ENCODE peak calls at places on chromosomes 13 and 19, in five cellular contexts. S is ovary, O is NT2/D1, B is mammary epithelial cell, A is PC-3. E is an unnamed sample.

GRCh38 chr19:18814063-18814462 is 17.7 kb upstream of the UPF1 start:
- DNase-seq in S (peak; percentile 52), O (no peak), B (no peak), A (no peak), E (no peak)

GRCh38 chr13:73913043-73913740 is 221.0 kb downstream of the KLF12 start:
- DNase-seq in S (no peak), O (no peak), B (peak; percentile 46), A (no peak), E (no peak)

GRCh38 chr13:34507630-34508029 is 434.4 kb upstream of the NBEA start:
- DNase-seq in S (no peak), O (no peak), B (no peak), A (peak; percentile 13), E (no peak)

GRCh38 chr13:40204246-40204645 is 462.2 kb downstream of the FOXO1 start:
- DNase-seq in S (no peak), O (no peak), B (no peak), A (no peak), E (no peak)

GRCh38 chr13:95267662-95268369 is 33.4 kb downstream of the ABCC4 start:
- DNase-seq in S (no peak), O (no peak), B (peak; percentile 64), A (peak; percentile 56), E (peak; percentile 73)

GRCh38 chr13:35733832-35734231 is 257.3 kb upstream of the MAB21L1 start:
- DNase-seq in S (no peak), O (no peak), B (no peak), A (no peak), E (no peak)

GRCh38 chr13:79898996-79899395 is 418.0 kb downstream of the NDFIP2 start:
- DNase-seq in S (no peak), O (no peak), B (peak; percentile 34), A (no peak), E (no peak)

GRCh38 chr13:100483836-100484381 is 104.7 kb downstream of the GGACT start:
- DNase-seq in S (no peak), O (no peak), B (no peak), A (no peak), E (no peak)

GRCh38 chr19:50964266-50964665 is 5.1 kb downstream of the KLK6 start:
- DNase-seq in S (no peak), O (no peak), B (no peak), A (no peak), E (no peak)

GRCh38 chr13:59409651-59410200 is 754.0 kb downstream of the DIAPH3 start:
- DNase-seq in S (no peak), O (peak; percentile 84), B (no peak), A (no peak), E (no peak)

GRCh38 chr19:7734220-7735203 is 2.6 kb upstream of the CLEC4G start:
- DNase-seq in S (no peak), O (no peak), B (no peak), A (no peak), E (no peak)

GRCh38 chr19:46195104-46195503 is 34.4 kb upstream of the IGFL1 start:
- DNase-seq in S (no peak), O (no peak), B (no peak), A (no peak), E (no peak)

GRCh38 chr19:29380581-29380980 is 145.2 kb upstream of the VSTM2B start:
- DNase-seq in S (no peak), O (no peak), B (no peak), A (no peak), E (no peak)

GRCh38 chr13:37443538-37443937 is 155.0 kb downstream of the POSTN start:
- DNase-seq in S (no peak), O (no peak), B (peak; percentile 87), A (no peak), E (no peak)

GRCh38 chr19:28401739-28402138 is 811.2 kb downstream of the UQCRFS1 start:
- DNase-seq in S (no peak), O (no peak), B (no peak), A (no peak), E (no peak)

GRCh38 chr19:13382633-13382938 is 123.7 kb downstream of the CACNA1A start:
- DNase-seq in S (no peak), O (no peak), B (no peak), A (no peak), E (no peak)

GRCh38 chr13:42709276-42709675 is 72.1 kb upstream of the FAM216B start:
- DNase-seq in S (no peak), O (no peak), B (no peak), A (peak; percentile 25), E (no peak)

GRCh38 chr13:74767031-74767430 is 632.8 kb upstream of the KLF12 start:
- DNase-seq in S (no peak), O (no peak), B (peak; percentile 63), A (peak; percentile 47), E (no peak)

GRCh38 chr13:33624740-33625139 is 193.2 kb upstream of the RFC3 start:
- DNase-seq in S (no peak), O (no peak), B (no peak), A (no peak), E (no peak)

GRCh38 chr13:19085876-19086275 is 95.7 kb downstream of the TUBA3C start:
- DNase-seq in S (no peak), O (no peak), B (no peak), A (no peak), E (no peak)

GRCh38 chr19:6062274-6062673 is 48.0 kb downstream of the RFX2 start:
- DNase-seq in S (peak; percentile 66), O (no peak), B (no peak), A (no peak), E (no peak)

GRCh38 chr19:50658438-50659317 is 9.4 kb downstream of the C19orf81 start:
- DNase-seq in S (peak; percentile 30), O (peak; percentile 83), B (peak; percentile 35), A (peak; percentile 92), E (no peak)

GRCh38 chr19:49502866-49503581 is 6.8 kb downstream of the RPS11 start:
- DNase-seq in S (peak; percentile 69), O (no peak), B (peak; percentile 48), A (peak; percentile 83), E (no peak)

DNA sequence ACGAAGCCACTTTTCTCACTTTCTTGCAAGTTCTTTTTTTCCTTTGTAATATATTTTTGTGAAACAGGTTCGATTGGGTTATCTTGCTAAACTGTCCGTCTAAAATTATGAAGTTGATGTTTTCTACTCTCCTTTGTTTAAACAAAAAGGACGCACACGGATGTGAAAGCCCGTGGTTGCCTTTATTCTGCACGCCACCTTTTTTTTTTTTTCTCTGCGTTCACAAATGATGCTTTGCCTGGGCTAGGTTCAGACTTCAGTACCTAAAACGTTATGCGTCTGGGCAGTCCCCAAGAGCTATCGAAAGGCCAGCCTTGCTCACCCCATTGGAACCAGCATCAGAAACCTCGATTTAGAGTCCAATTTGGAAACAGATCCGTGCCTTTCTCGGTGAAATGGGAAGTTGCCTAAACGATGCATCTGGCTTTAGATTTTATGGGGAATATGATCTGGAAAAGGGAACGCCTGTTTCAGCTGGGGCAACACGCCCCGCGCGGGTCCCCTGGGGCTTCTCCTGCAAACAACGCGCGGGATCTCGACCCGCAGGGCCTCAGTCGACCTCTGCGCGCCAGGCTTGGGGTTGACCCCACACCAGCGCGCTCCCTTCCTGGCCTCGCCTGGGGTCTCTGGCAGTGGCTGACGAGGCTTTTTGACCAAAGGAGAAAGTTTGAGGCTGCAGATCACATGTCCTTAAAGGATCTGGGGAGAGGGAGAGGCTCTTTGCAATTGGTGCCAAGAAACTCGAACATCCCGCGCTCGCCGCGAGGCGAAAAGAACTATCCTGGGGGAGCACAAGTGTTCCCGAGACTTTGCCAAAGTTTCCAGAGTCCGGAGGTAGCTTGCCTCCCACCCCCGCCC is 114.0 kb downstream of the KCNRG start:
- DNase-seq in S (no peak), O (no peak), B (no peak), A (no peak), E (no peak)
- H3K4me3 ChIP-seq in S (peak overlapping the region; percentile 26), O (no peak overlapping the region), B (no peak overlapping the region), A (peak overlapping the region; percentile 74), E (no peak overlapping the region)

GRCh38 chr13:85316501-85316900 is 482.7 kb downstream of the SLITRK6 start:
- DNase-seq in S (no peak), O (no peak), B (no peak), A (no peak), E (no peak)
- H3K4me3 ChIP-seq in S (no peak overlapping the region), O (no peak overlapping the region), B (no peak overlapping the region), A (no peak overlapping the region), E (no peak overlapping the region)

DNA sequence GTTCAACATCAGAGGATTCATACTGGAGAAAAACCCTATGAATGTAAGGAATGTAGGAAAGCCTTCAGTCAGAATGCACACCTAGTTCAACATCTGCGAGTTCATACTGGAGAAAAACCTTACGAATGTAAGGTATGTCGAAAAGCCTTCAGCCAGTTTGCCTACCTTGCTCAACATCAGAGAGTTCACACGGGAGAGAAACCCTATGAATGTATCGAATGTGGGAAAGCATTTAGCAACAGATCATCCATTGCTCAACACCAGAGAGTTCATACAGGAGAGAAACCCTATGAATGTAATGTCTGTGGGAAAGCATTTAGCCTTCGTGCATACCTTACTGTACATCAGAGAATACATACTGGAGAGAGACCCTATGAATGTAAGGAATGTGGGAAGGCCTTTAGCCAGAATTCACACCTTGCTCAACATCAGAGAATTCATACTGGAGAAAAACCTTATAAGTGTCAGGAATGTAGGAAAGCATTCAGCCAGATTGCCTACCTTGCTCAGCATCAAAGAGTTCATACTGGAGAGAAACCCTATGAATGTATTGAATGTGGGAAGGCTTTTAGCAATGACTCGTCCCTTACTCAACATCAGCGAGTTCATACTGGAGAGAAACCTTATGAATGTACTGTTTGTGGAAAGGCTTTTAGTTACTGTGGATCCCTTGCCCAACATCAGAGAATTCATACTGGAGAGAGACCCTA is 15.4 kb downstream of the ZNF570 start:
- DNase-seq in S (no peak), O (no peak), B (no peak), A (no peak), E (no peak)
- H3K4me3 ChIP-seq in S (no peak overlapping the region), O (no peak overlapping the region), B (no peak overlapping the region), A (no peak overlapping the region), E (no peak overlapping the region)

GRCh38 chr19:4327877-4328242 is 10.8 kb downstream of the STAP2 start:
- DNase-seq in S (no peak), O (no peak), B (no peak), A (no peak), E (no peak)
- H3K4me3 ChIP-seq in S (peak overlapping the region; percentile 48), O (peak overlapping the region; percentile 42), B (peak overlapping the region; percentile 17), A (no peak overlapping the region), E (no peak overlapping the region)

GRCh38 chr19:48252625-48253024 is 3.1 kb downstream of the CARD8 start:
- DNase-seq in S (no peak), O (no peak), B (no peak), A (no peak), E (no peak)

GRCh38 chr19:48248081-48248833 is 7.5 kb downstream of the CARD8 start:
- DNase-seq in S (no peak), O (no peak), B (no peak), A (no peak), E (no peak)

GRCh38 chr19:48250290-48251025 is 5.3 kb downstream of the CARD8 start:
- DNase-seq in S (no peak), O (no peak), B (no peak), A (no peak), E (no peak)

GRCh38 chr19:48247212-48247611 is 8.5 kb downstream of the CARD8 start:
- DNase-seq in S (no peak), O (no peak), B (no peak), A (no peak), E (no peak)

GRCh38 chr19:48249502-48250014 is 6.2 kb downstream of the CARD8 start:
- DNase-seq in S (no peak), O (no peak), B (no peak), A (no peak), E (no peak)
- H3K4me3 ChIP-seq in S (no peak overlapping the region), O (no peak overlapping the region), B (no peak overlapping the region), A (no peak overlapping the region), E (no peak overlapping the region)

GRCh38 chr19:1154731-1155351 is 19.2 kb downstream of the SBNO2 start:
- DNase-seq in S (peak; percentile 93), O (no peak), B (peak; percentile 85), A (no peak), E (no peak)
- H3K4me3 ChIP-seq in S (peak overlapping the region; percentile 31), O (no peak overlapping the region), B (peak overlapping the region; percentile 46), A (no peak overlapping the region), E (no peak overlapping the region)